ENCODE peak calls at places on chromosomes 3 and 15, in five cellular contexts. N, L, O, I and W are unnamed samples.

GRCh38 chr3:59818033-59818936 is 768.5 kb upstream of the CFAP20DC start:
- DNase-seq in N (peak; percentile 23), O (no peak), L (peak; percentile 87), I (peak; percentile 90), W (no peak)

GRCh38 chr3:15630646-15631350 is 29.3 kb downstream of the BTD start:
- DNase-seq in O (no peak), L (no peak), N (no peak), I (no peak), W (peak; percentile 51)

GRCh38 chr3:64889991-64890390 is 202.2 kb upstream of the ADAMTS9 start:
- DNase-seq in N (no peak), I (peak; percentile 81), L (peak; percentile 62), O (no peak), W (no peak)

GRCh38 chr15:34366271-34367043 is 539 bp downstream of the LPCAT4 start:
- DNase-seq in N (peak; percentile 64), O (peak; percentile 17), L (peak; percentile 70), I (peak; percentile 84), W (peak; percentile 16)

GRCh38 chr3:129439381-129439816 is 349 bp downstream of the MBD4 start:
- DNase-seq in N (peak; percentile 84), L (peak; percentile 36), I (peak; percentile 80), O (no peak), W (peak; percentile 18)

GRCh38 chr3:159840900-159841299 is 147.7 kb upstream of the IL12A start:
- DNase-seq in L (no peak), I (no peak), O (no peak), N (peak; percentile 12), W (no peak)

GRCh38 chr3:46314517-46314916 is 39.4 kb upstream of the CCR2 start:
- DNase-seq in L (no peak), I (no peak), O (no peak), N (no peak), W (no peak)

GRCh38 chr3:27905625-27906024 is 183.5 kb upstream of the EOMES start:
- DNase-seq in L (no peak), O (no peak), I (no peak), N (no peak), W (no peak)

GRCh38 chr3:9784876-9785443 is 7.3 kb downstream of the TADA3 start:
- DNase-seq in N (no peak), I (no peak), L (no peak), O (no peak), W (no peak)

GRCh38 chr3:23991236-23992050 is 46.4 kb downstream of the NR1D2 start:
- DNase-seq in N (no peak), O (no peak), L (no peak), I (no peak), W (peak; percentile 87)

GRCh38 chr3:56189486-56189985 is 278.7 kb downstream of the ERC2 start:
- DNase-seq in L (no peak), O (no peak), I (no peak), N (no peak), W (no peak)

GRCh38 chr15:70387086-70387485 is 289.4 kb upstream of the TLE3 start:
- DNase-seq in I (no peak), L (no peak), N (no peak), O (no peak), W (no peak)

GRCh38 chr3:143236226-143236964 is 116.8 kb downstream of the CHST2 start:
- DNase-seq in L (no peak), O (no peak), I (no peak), N (no peak), W (no peak)

GRCh38 chr15:67033521-67033920 is 31.9 kb upstream of the SMAD3 start:
- DNase-seq in N (no peak), I (no peak), L (no peak), O (no peak), W (no peak)

GRCh38 chr3:32239638-32240550 is 1.4 kb downstream of the CMTM8 start:
- DNase-seq in N (peak; percentile 9), I (no peak), O (no peak), L (no peak), W (no peak)

GRCh38 chr15:48177875-48178611 is at the start of gene MYEF2:
- DNase-seq in O (peak; percentile 67), L (peak; percentile 61), N (peak; percentile 19), I (peak; percentile 77), W (peak; percentile 55)

GRCh38 chr3:172607305-172608121 is 84.3 kb upstream of the TNFSF10 start:
- DNase-seq in O (no peak), L (no peak), N (no peak), I (no peak), W (no peak)

GRCh38 chr3:120597445-120598049 is 1.4 kb downstream of the NDUFB4 start:
- DNase-seq in L (no peak), N (no peak), O (no peak), I (no peak), W (no peak)

GRCh38 chr3:105883798-105884377 is 15.1 kb upstream of the CBLB start:
- DNase-seq in L (no peak), I (no peak), N (no peak), O (no peak), W (no peak)

GRCh38 chr3:128697336-128697735 is 28.6 kb upstream of the RAB7A start:
- DNase-seq in N (peak; percentile 41), O (no peak), L (no peak), I (no peak), W (no peak)

GRCh38 chr3:171879472-171879871 is 36.3 kb downstream of the TMEM212 start:
- DNase-seq in N (no peak), O (no peak), I (no peak), L (no peak), W (no peak)

GRCh38 chr15:45611305-45611704 is 23.5 kb upstream of the SQOR start:
- DNase-seq in N (no peak), L (no peak), O (no peak), I (no peak), W (peak; percentile 35)

GRCh38 chr15:100877551-100877950 is 2.1 kb upstream of the ALDH1A3 start:
- DNase-seq in L (no peak), O (no peak), N (no peak), I (no peak), W (no peak)

GRCh38 chr3:185200639-185201038 is 47.8 kb upstream of the C3orf70 start:
- DNase-seq in N (no peak), I (no peak), O (no peak), L (no peak), W (no peak)